ENCODE peak calls at places on chromosomes 4 and X, in ten cellular contexts. A is cardiac muscle cell, B is tibial nerve, P is neural crest cell, S is foreskin fibroblast, Q is GM12865, D is astrocyte of the spinal cord, N is AG04450, E is DND-41, G is Calu3. K is an unnamed sample.

GRCh38 chr4:2245787-2246275 is 3.9 kb upstream of the HAUS3 start:
- DNase-seq in A (no peak), B (no peak), P (peak), S (no peak), Q (peak), D (no peak), N (no peak), E (no peak), G (no peak), K (no peak)

GRCh38 chr4:54233128-54233696 is 4.1 kb downstream of the PDGFRA start:
- DNase-seq in A (peak), B (peak), P (peak), S (peak), Q (peak), D (peak), N (peak), E (no peak), G (peak), K (peak)

GRCh38 chr4:149166365-149166764 is 649.3 kb downstream of the IQCM start:
- DNase-seq in A (no peak), B (no peak), P (no peak), S (no peak), Q (no peak), D (no peak), N (no peak), E (no peak), G (no peak), K (no peak)

GRCh38 chr4:156596026-156596425 is 375.6 kb downstream of the PDGFC start:
- DNase-seq in A (peak), B (no peak), P (no peak), S (peak), Q (no peak), D (no peak), N (no peak), E (no peak), G (no peak), K (no peak)

GRCh38 chr4:10273030-10273429 is 156.4 kb upstream of the WDR1 start:
- DNase-seq in A (peak), B (no peak), P (no peak), S (peak), Q (no peak), D (no peak), N (no peak), E (no peak), G (no peak), K (peak)

GRCh38 chrX:128106630-128107029 is 54.4 kb upstream of the ACTRT1 start:
- DNase-seq in A (no peak), B (no peak), P (peak), S (no peak), Q (no peak), D (no peak), N (no peak), E (no peak), G (no peak), K (no peak)

GRCh38 chr4:6824071-6824470 is 41.5 kb downstream of the KIAA0232 start:
- DNase-seq in A (peak), B (no peak), P (no peak), S (peak), Q (no peak), D (peak), N (no peak), E (no peak), G (no peak), K (no peak)

GRCh38 chr4:123452585-123452984 is 56.0 kb downstream of the SPRY1 start:
- DNase-seq in A (peak), B (peak), P (no peak), S (peak), Q (no peak), D (peak), N (peak), E (no peak), G (no peak), K (peak)

GRCh38 chr4:119559044-119559647 is 69.5 kb downstream of the PDE5A start:
- DNase-seq in A (peak), B (no peak), P (no peak), S (peak), Q (peak), D (peak), N (no peak), E (no peak), G (no peak), K (no peak)

GRCh38 chr4:14529653-14530052 is 472.6 kb upstream of the CPEB2 start:
- DNase-seq in A (peak), B (no peak), P (no peak), S (no peak), Q (no peak), D (peak), N (no peak), E (no peak), G (no peak), K (no peak)

GRCh38 chr4:107069049-107069448 is 32.9 kb upstream of the DKK2 start:
- DNase-seq in A (peak), B (no peak), P (no peak), S (peak), Q (no peak), D (peak), N (no peak), E (no peak), G (no peak), K (no peak)

GRCh38 chrX:121851033-121851432 is 803.6 kb downstream of the GLUD2 start:
- DNase-seq in A (peak), B (no peak), P (no peak), S (peak), Q (no peak), D (peak), N (no peak), E (no peak), G (no peak), K (no peak)

GRCh38 chrX:151889451-151889850 is 23.2 kb upstream of the MAGEA4 start:
- DNase-seq in A (no peak), B (no peak), P (no peak), S (no peak), Q (no peak), D (no peak), N (no peak), E (no peak), G (no peak), K (no peak)

GRCh38 chr4:62070291-62070852 is 870.2 kb downstream of the ADGRL3 start:
- DNase-seq in A (no peak), B (no peak), P (no peak), S (no peak), Q (no peak), D (no peak), N (no peak), E (no peak), G (no peak), K (no peak)
- TF ChIP-seq CTCF in A (no peak), B (no peak), P (no peak), S (no peak), Q (no peak), D (no peak), N (no peak), E (no peak), G (no peak), K (no peak)

GRCh38 chrX:32118832-32119231 is 1047.0 kb upstream of the FTHL17 start:
- DNase-seq in A (no peak), B (no peak), P (no peak), S (no peak), Q (no peak), D (no peak), N (no peak), E (no peak), G (no peak), K (no peak)

GRCh38 chrX:32116047-32116446 is 1044.2 kb upstream of the FTHL17 start:
- DNase-seq in A (peak), B (no peak), P (no peak), S (no peak), Q (no peak), D (no peak), N (no peak), E (no peak), G (peak), K (no peak)
- TF ChIP-seq CTCF in A (no peak), B (no peak), P (no peak), S (no peak), Q (no peak), D (no peak), N (no peak), E (no peak), G (no peak), K (no peak)

GRCh38 chr4:94304365-94304971 is 38.2 kb downstream of the HPGDS start:
- DNase-seq in A (peak), B (no peak), P (peak), S (peak), Q (peak), D (peak), N (no peak), E (peak), G (peak), K (peak)
- TF ChIP-seq CTCF in A (peak), B (peak), P (peak), S (peak), Q (peak), D (peak), N (peak), E (peak), G (peak), K (peak)

DNA sequence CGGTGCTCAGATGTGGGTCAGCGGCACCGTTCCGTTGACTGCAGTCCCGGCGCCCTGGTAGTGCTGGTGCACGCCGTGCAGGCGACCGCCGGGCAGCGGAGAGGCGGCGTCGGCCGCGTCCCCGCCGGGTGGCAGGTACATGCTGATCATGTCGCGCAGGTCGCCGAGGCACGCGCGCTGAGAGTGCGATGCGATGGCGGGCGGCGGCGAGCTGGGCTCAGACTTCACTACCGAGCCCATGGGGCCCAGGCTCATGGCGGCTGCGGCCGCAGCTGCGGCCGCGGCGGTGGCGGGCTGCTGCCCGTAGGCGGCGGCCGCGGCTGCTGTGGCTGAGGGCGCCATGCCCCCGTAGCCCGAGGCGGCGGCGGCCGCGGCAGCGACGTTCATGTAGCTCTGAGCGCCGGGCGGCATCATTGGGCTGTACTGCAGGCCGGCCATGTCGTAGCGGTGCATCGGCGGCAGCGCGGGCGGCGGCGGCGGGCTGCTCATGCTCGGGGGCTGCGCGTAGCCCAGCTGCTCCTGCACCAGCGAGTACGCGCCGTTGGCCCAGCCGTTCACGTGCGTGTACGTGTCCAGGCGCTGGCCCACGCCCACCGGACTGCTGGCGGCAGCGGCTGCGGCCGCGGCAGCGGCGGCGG is 1.0 kb downstream of the SOX3 start:
- DNase-seq in A (peak), B (no peak), P (peak), S (peak), Q (no peak), D (peak), N (no peak), E (no peak), G (no peak), K (no peak)
- TF ChIP-seq CTCF in A (no peak), B (no peak), P (peak), S (no peak), Q (no peak), D (no peak), N (no peak), E (no peak), G (no peak), K (no peak)

DNA sequence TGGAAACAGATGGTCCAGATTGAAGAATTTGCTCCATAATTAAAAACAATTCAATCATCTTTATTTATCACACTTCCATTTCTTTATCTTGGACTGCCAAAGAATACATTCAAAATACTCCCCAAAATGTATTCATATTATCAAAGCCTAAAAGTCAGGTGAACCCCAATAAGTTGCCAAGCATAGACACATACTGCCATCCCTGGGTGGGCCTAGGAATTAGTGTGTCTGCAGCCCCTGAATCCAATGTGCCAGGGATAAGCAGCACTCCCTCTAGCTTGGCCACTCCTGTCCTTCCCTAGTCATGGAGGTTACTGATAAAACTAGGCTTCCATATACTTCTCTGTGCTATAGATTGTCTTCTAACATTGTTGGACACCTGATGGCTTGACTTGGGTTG is 199.9 kb downstream of the TENM3 start:
- DNase-seq in A (no peak), B (no peak), P (no peak), S (no peak), Q (no peak), D (no peak), N (no peak), E (no peak), G (no peak), K (no peak)
- TF ChIP-seq CTCF in A (no peak), B (no peak), P (no peak), S (no peak), Q (peak), D (peak), N (no peak), E (no peak), G (no peak), K (no peak)

DNA sequence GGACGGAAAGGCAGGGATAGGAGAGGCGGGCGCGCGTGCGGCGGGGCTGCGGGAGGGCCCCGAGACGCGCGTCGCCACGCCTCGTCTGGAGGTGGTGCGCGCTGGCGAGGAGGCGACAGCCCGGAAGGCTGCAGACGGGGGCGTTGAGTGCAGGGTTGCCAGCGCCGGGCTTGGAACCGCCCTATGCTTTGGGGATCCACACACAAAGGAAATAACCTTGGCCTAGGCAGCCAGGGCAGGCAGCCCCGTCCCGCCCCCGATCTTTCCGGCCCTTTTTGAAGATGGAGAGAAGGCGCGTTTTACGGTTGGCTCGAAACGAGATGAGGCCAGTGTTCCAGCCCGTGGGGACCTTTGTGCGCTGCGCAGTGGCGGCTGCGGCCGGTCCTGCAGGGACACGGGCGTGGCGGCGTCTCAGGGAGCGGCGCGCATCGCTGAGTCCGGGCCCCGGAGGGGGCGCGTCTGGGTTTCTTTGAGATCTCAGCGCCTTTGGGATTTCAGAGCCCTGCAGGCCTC is 50.8 kb upstream of the TRIM2 start:
- DNase-seq in A (peak), B (no peak), P (peak), S (peak), Q (peak), D (peak), N (no peak), E (peak), G (peak), K (peak)
- TF ChIP-seq CTCF in A (no peak), B (no peak), P (peak), S (no peak), Q (no peak), D (no peak), N (no peak), E (peak), G (no peak), K (no peak)

DNA sequence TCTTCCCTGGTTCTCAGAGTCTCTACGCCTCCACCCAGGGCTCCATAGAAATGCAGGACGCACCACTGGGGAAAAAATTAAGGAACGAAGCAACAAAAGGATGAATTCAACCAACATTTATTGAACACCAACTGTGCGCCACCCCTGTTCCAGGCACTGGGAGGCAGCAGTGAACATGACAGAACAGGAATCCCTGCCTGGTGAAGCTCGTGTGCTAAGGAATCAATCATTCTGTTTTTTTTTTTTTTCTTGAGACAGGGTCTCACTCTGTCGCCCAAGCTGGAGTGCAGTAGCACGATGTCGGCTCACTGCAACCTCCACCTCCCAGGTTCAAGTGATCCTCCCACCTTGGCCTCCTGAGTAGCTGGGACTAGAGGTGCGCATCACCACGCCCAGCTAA is 1.9 kb upstream of the FTSJ1 start:
- DNase-seq in A (no peak), B (no peak), P (no peak), S (peak), Q (peak), D (no peak), N (no peak), E (peak), G (peak), K (peak)
- TF ChIP-seq CTCF in A (peak), B (no peak), P (peak), S (peak), Q (peak), D (peak), N (peak), E (peak), G (peak), K (no peak)

K was measured in activated CD8-positive, alpha-beta T cell treated with anti-CD3 and anti-CD28 coated beads for 36 hours.